ENCODE peak calls at places on chromosome 21, in seven cellular contexts. E, D, I, N, J, Y and T are unnamed samples.

GRCh38 chr21:45415188-45415942 is 10.4 kb downstream of the COL18A1 start:
- DNase-seq in E (no peak), D (no peak), I (peak; percentile 40), N (no peak), J (no peak), Y (no peak), T (peak; percentile 7)

GRCh38 chr21:46084709-46085108 is 13.2 kb upstream of the COL6A2 start:
- DNase-seq in E (no peak), D (no peak), I (no peak), N (no peak), J (no peak), Y (no peak), T (no peak)

GRCh38 chr21:15004721-15005370 is 60.0 kb downstream of the NRIP1 start:
- DNase-seq in E (no peak), D (peak; percentile 67), I (no peak), N (no peak), J (no peak), Y (no peak), T (no peak)

GRCh38 chr21:37829447-37829846 is 86.8 kb downstream of the KCNJ6 start:
- DNase-seq in E (no peak), D (peak; percentile 85), I (peak; percentile 72), N (peak; percentile 58), J (no peak), Y (no peak), T (peak; percentile 69)

GRCh38 chr21:45130324-45130774 is 56.0 kb downstream of the ADARB1 start:
- DNase-seq in E (no peak), D (peak; percentile 85), I (no peak), N (peak; percentile 43), J (peak; percentile 41), Y (no peak), T (peak; percentile 27)

GRCh38 chr21:38679531-38679930 is 126.2 kb upstream of the ETS2 start:
- DNase-seq in E (peak; percentile 77), D (peak; percentile 83), I (no peak), N (no peak), J (peak; percentile 12), Y (no peak), T (no peak)

GRCh38 chr21:45596704-45597318 is 46.7 kb upstream of the PCBP3 start:
- DNase-seq in E (peak; percentile 83), D (peak; percentile 65), I (peak; percentile 74), N (peak; percentile 83), J (peak; percentile 64), Y (peak; percentile 42), T (peak; percentile 79)

GRCh38 chr21:29300547-29301138 is 1.9 kb downstream of the BACH1 start:
- DNase-seq in E (peak; percentile 19), D (no peak), I (no peak), N (no peak), J (no peak), Y (no peak), T (no peak)

GRCh38 chr21:45803613-45804340 is 160.3 kb downstream of the PCBP3 start:
- DNase-seq in E (no peak), D (no peak), I (no peak), N (no peak), J (no peak), Y (no peak), T (no peak)

GRCh38 chr21:17585875-17586450 is 26.7 kb downstream of the BTG3 start:
- DNase-seq in E (peak; percentile 62), D (peak; percentile 67), I (no peak), N (peak; percentile 53), J (peak; percentile 11), Y (peak; percentile 65), T (no peak)

GRCh38 chr21:33300701-33301631 is 23.8 kb upstream of the IFNAR1 start:
- DNase-seq in E (no peak), D (no peak), I (peak; percentile 49), N (no peak), J (no peak), Y (no peak), T (no peak)

DNA sequence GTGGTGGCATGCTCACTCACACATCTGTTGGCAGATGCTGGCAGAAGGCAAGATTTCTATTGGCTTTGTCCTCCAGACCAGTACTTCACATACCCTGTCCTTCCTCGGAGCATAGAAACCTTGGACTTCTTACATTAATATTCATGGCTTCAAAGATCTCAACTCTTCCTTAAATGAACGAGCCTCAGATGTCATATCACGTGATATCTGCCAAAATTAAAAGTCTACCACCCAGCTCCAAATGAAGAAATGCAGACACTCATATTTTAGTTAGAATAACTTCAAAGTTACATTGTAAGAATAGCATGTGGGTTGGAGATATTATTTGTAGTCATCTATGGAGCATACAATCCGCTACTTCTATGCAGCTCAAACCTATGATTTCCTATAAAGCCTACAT is 1994.9 kb downstream of the NCAM2 start:
- DNase-seq in E (no peak), D (no peak), I (no peak), N (no peak), J (no peak), Y (no peak), T (no peak)
- H3K9me3 ChIP-seq in E (no peaks in the 10 kb centered on the region), D (no peaks in the 10 kb centered on the region), I (peaks cover 36% of the 10 kb centered on the region), N (no peaks in the 10 kb centered on the region), J (no peaks in the 10 kb centered on the region), Y (no peaks in the 10 kb centered on the region), T (no peaks in the 10 kb centered on the region)

DNA sequence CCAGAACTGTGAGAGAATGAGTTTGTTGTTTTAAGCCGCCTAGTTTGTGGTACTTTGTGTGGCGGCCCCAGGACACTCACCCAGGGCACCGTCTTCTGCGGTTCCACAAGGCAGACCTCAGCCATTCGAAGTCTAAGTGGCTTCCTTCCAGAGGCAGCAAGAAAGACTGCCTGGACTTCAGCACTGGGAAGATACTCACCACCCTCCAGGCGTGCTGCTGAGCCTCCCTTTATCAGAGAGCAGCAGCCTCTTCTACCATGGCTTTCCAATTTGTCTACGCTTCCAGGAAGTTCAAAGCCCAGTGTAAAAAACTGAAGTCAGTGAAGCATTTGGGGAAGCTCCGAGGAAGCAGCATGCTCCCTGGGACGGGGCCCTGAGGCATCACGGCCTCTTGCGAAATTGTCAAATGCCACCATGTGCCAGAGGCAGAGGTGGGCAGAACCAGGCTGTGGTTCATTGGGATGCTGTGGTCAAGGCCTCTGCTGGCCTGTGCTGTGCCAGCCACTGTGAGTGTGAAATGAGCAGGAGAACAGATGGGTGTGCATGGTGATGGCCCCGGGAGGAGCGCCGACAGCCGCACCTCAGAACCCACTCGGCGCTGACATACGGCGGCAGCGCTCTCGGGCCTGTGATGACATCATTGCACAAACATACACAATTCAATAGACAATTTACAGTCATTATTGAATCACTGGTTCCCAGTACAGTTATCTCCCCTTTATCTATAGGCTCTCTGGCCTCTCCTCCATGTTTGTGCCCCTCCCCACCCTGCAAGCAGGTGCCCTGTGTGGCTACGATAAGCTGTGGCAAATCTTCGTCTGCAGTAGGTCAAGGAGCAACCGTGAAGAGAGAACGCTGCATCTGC is 110.4 kb downstream of the PDE9A start:
- DNase-seq in E (no peak), D (no peak), I (no peak), N (no peak), J (no peak), Y (no peak), T (no peak)
- H3K36me3 ChIP-seq in E (no peaks in the 10 kb centered on the region), D (no peaks in the 10 kb centered on the region), I (peaks cover 12% of the 10 kb centered on the region), N (no peaks in the 10 kb centered on the region), J (no peaks in the 10 kb centered on the region), Y (no peaks in the 10 kb centered on the region), T (no peaks in the 10 kb centered on the region)

GRCh38 chr21:31624961-31625491 is 34.5 kb upstream of the SOD1 start:
- DNase-seq in E (no peak), D (no peak), I (no peak), N (no peak), J (no peak), Y (no peak), T (no peak)
- H3K4me1 ChIP-seq in E (no peaks in the 10 kb centered on the region), D (no peaks in the 10 kb centered on the region), I (no peaks in the 10 kb centered on the region), N (no peaks in the 10 kb centered on the region), J (no peaks in the 10 kb centered on the region), Y (no peaks in the 10 kb centered on the region), T (peaks cover 4% of the 10 kb centered on the region)

GRCh38 chr21:27321791-27322190 is 354.9 kb upstream of the ADAMTS5 start:
- DNase-seq in E (no peak), D (no peak), I (no peak), N (no peak), J (no peak), Y (no peak), T (no peak)
- H3K9me3 ChIP-seq in E (no peaks in the 10 kb centered on the region), D (no peaks in the 10 kb centered on the region), I (no peaks in the 10 kb centered on the region), N (no peaks in the 10 kb centered on the region), J (no peaks in the 10 kb centered on the region), Y (no peaks in the 10 kb centered on the region), T (no peaks in the 10 kb centered on the region)

GRCh38 chr21:25984538-25984937 is 186.0 kb downstream of the APP start:
- DNase-seq in E (no peak), D (no peak), I (no peak), N (no peak), J (no peak), Y (no peak), T (no peak)
- H3K36me3 ChIP-seq in E (no peaks in the 10 kb centered on the region), D (peaks cover 19% of the 10 kb centered on the region), I (no peaks in the 10 kb centered on the region), N (peaks cover 4% of the 10 kb centered on the region), J (no peaks in the 10 kb centered on the region), Y (peaks cover 34% of the 10 kb centered on the region), T (no peaks in the 10 kb centered on the region)

DNA sequence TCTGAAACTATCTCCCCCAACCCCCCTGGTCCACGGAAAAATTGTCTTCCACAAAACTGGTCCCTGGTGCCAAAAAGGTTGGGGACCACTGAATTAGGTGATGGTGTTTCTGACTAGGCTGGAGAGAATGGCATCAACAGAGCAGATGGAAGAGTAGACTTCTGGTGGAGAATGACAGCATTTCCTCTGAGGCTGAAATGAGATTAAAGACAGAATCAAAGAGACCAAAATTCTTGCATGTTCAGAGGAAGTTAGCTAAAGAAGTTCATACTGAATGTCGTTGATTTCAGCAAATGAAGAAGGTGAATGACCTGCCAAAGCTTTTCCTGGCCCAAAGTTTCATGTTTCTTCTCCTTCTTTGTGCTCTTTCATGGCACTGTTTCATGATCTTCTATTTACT is 188.2 kb upstream of the RUNX1 start:
- DNase-seq in E (no peak), D (no peak), I (no peak), N (no peak), J (no peak), Y (no peak), T (no peak)
- H3K4me1 ChIP-seq in E (peaks cover 27% of the 10 kb centered on the region), D (peaks cover 12% of the 10 kb centered on the region), I (no peaks in the 10 kb centered on the region), N (no peaks in the 10 kb centered on the region), J (no peaks in the 10 kb centered on the region), Y (no peaks in the 10 kb centered on the region), T (no peaks in the 10 kb centered on the region)